ENCODE peak calls at places on chromosomes 7 and 10, in ten cellular contexts. K, E, D, L, H, Q, O, U, W and M are unnamed samples.

GRCh38 chr10:47033541-47034270 is 122.5 kb downstream of the PTPN20 start:
- DNase-seq in K (no peak), E (no peak), D (no peak), L (peak; percentile 29), H (no peak), Q (no peak), O (no peak), U (no peak), W (no peak), M (no peak)

GRCh38 chr10:47207280-47207613 is 92.8 kb upstream of the GDF10 start:
- DNase-seq in K (no peak), E (no peak), D (no peak), L (no peak), H (no peak), Q (no peak), O (no peak), U (peak; percentile 49), W (peak; percentile 25), M (no peak)

GRCh38 chr7:14229047-14229446 is 239.6 kb upstream of the ETV1 start:
- DNase-seq in K (no peak), E (no peak), D (no peak), L (no peak), H (no peak), Q (no peak), O (no peak), U (no peak), W (peak; percentile 38), M (no peak)

GRCh38 chr10:72096115-72097000 is 8.0 kb upstream of the SPOCK2 start:
- DNase-seq in K (no peak), E (no peak), D (no peak), L (peak; percentile 82), H (no peak), Q (no peak), O (no peak), U (peak; percentile 67), W (peak; percentile 86), M (peak; percentile 52)

GRCh38 chr10:68462536-68462935 is 9.2 kb downstream of the DNA2 start:
- DNase-seq in K (no peak), E (no peak), D (no peak), L (no peak), H (no peak), Q (no peak), O (no peak), U (no peak), W (no peak), M (no peak)

GRCh38 chr10:110457851-110458582 is 39.7 kb upstream of the DUSP5 start:
- DNase-seq in K (no peak), E (no peak), D (peak; percentile 61), L (no peak), H (no peak), Q (no peak), O (no peak), U (no peak), W (no peak), M (no peak)

GRCh38 chr7:68309271-68309670 is 1289.0 kb upstream of the AUTS2 start:
- DNase-seq in K (no peak), E (no peak), D (no peak), L (no peak), H (no peak), Q (no peak), O (no peak), U (no peak), W (no peak), M (no peak)

GRCh38 chr7:143345428-143345900 is 17.0 kb downstream of the FAM131B start:
- DNase-seq in K (peak; percentile 41), E (peak; percentile 19), D (peak; percentile 87), L (peak; percentile 85), H (no peak), Q (peak; percentile 48), O (peak; percentile 28), U (peak; percentile 82), W (peak; percentile 49), M (no peak)

GRCh38 chr10:47383254-47384147 is 592 bp downstream of the ZNF488 start:
- DNase-seq in K (no peak), E (no peak), D (peak; percentile 40), L (no peak), H (no peak), Q (no peak), O (no peak), U (no peak), W (no peak), M (no peak)

GRCh38 chr7:1758417-1758858 is 88.4 kb downstream of the ELFN1 start:
- DNase-seq in K (no peak), E (peak; percentile 11), D (no peak), L (no peak), H (no peak), Q (peak; percentile 56), O (no peak), U (peak; percentile 43), W (peak; percentile 1), M (no peak)

GRCh38 chr7:134552105-134552504 is 3.2 kb downstream of the AKR1B15 start:
- DNase-seq in K (no peak), E (no peak), D (peak; percentile 48), L (no peak), H (no peak), Q (no peak), O (no peak), U (peak; percentile 34), W (peak; percentile 33), M (no peak)

GRCh38 chr10:88553116-88553752 is 29.9 kb downstream of the RNLS start:
- DNase-seq in K (no peak), E (peak; percentile 66), D (peak; percentile 74), L (peak; percentile 40), H (peak; percentile 24), Q (no peak), O (peak; percentile 37), U (peak; percentile 74), W (peak; percentile 89), M (no peak)

GRCh38 chr7:86848226-86848625 is 204.5 kb downstream of the GRM3 start:
- DNase-seq in K (no peak), E (no peak), D (no peak), L (no peak), H (no peak), Q (no peak), O (no peak), U (peak; percentile 17), W (no peak), M (no peak)

GRCh38 chr7:151844080-151844827 is 32.7 kb downstream of the PRKAG2 start:
- DNase-seq in K (no peak), E (no peak), D (no peak), L (no peak), H (no peak), Q (no peak), O (no peak), U (peak; percentile 55), W (peak; percentile 80), M (peak; percentile 72)

GRCh38 chr7:12389089-12389700 is 14.5 kb downstream of the VWDE start:
- DNase-seq in K (no peak), E (peak; percentile 41), D (peak; percentile 61), L (peak; percentile 60), H (no peak), Q (no peak), O (no peak), U (peak; percentile 79), W (peak; percentile 72), M (peak; percentile 48)

DNA sequence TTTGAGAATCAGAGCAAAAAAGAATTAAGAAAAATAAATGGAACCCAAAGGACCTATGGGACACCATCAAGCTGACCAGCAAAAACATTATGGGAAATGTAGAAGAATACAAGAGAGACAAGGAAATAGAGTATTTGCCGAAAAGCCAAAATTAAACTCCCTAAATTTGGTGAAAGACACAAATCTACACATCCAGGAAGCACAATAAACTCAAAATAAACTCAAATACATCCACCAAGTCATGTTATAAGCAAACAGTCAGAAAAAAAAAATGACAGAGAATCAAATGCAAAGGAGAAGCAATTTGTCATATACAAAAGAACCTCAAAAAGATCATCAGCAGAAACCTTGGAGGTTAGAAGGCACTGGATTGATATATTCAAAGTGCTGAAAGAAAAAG is 105.4 kb downstream of the ZNF33B start:
- DNase-seq in K (no peak), E (no peak), D (no peak), L (no peak), H (no peak), Q (no peak), O (no peak), U (no peak), W (no peak), M (no peak)
- H3K9me3 ChIP-seq in K (peaks cover 6% of the 10 kb centered on the region), E (peaks cover 2% of the 10 kb centered on the region), D (peaks cover 55% of the 10 kb centered on the region), L (peaks cover 25% of the 10 kb centered on the region), H (no peaks in the 10 kb centered on the region), Q (peaks cover 42% of the 10 kb centered on the region), O (no peaks in the 10 kb centered on the region), U (peaks cover 39% of the 10 kb centered on the region), W (no peaks in the 10 kb centered on the region), M (peaks cover 8% of the 10 kb centered on the region)

DNA sequence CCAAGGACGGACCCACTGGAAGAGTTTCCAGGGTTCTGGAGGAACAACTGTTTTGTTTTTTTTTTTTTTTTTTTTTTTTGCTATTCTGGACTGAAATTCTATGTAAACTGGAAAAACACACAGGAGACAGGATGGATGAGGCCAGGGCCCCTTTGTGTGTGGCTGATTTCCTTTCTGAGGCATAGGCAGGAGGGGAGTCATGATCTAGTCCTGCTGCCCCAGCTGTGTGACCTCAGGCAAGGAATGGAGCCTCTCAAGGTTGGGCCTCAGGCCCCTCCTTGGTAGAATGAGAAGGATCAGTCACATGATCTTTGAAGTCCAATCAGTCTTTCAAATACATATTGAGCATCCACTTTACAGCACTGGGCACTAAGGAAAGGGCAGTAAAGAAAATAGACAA is 87.6 kb downstream of the SH3PXD2A start:
- DNase-seq in K (no peak), E (no peak), D (no peak), L (no peak), H (no peak), Q (no peak), O (no peak), U (no peak), W (no peak), M (no peak)
- H3K4me1 ChIP-seq in K (peaks cover 49% of the 10 kb centered on the region), E (peaks cover 75% of the 10 kb centered on the region), D (no peaks in the 10 kb centered on the region), L (no peaks in the 10 kb centered on the region), H (peaks cover 27% of the 10 kb centered on the region), Q (peaks cover 71% of the 10 kb centered on the region), O (peaks cover 5% of the 10 kb centered on the region), U (peaks cover 5% of the 10 kb centered on the region), W (peaks cover 35% of the 10 kb centered on the region), M (peaks cover 21% of the 10 kb centered on the region)

GRCh38 chr10:105398202-105398601 is 757.1 kb downstream of the SORCS3 start:
- DNase-seq in K (no peak), E (no peak), D (no peak), L (no peak), H (no peak), Q (peak; percentile 7), O (peak; percentile 31), U (no peak), W (no peak), M (no peak)
- H3K9me3 ChIP-seq in K (no peaks in the 10 kb centered on the region), E (no peaks in the 10 kb centered on the region), D (no peaks in the 10 kb centered on the region), L (no peaks in the 10 kb centered on the region), H (no peaks in the 10 kb centered on the region), Q (no peaks in the 10 kb centered on the region), O (no peaks in the 10 kb centered on the region), U (no peaks in the 10 kb centered on the region), W (no peaks in the 10 kb centered on the region), M (peaks cover 9% of the 10 kb centered on the region)

DNA sequence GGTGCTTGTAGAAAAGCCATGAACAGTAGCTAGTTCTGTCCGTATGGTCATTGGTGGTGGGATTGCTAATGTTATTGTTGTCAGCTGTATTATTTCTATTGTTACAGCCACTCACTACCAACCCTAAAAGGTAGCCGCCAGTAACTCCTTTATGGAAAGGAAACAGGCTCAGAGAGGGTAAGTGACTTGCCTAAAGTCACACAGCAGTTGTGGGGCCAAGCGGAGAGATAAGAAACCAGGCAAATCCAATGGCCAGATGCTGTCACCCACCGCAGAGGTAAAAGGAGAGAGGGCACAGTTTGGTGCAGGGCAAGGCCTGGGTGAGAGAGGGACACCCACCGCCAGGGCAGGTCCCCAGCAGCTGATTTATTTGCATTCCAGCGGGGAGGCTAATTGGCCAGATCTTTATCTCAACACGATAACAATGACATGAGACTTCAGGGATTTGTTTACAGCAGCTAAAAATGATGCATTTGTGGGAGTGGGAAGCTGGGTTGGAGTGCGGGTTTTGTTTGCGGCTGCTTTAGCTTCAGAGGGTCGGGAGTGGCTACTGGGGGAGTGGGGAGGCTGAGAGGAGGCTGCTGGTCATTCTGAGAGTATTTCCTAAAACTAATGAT is 8.6 kb upstream of the NKX2-3 start:
- DNase-seq in K (no peak), E (no peak), D (no peak), L (no peak), H (no peak), Q (no peak), O (no peak), U (no peak), W (no peak), M (no peak)
- H3K4me1 ChIP-seq in K (no peaks in the 10 kb centered on the region), E (no peaks in the 10 kb centered on the region), D (no peaks in the 10 kb centered on the region), L (peaks cover 13% of the 10 kb centered on the region), H (peaks cover 3% of the 10 kb centered on the region), Q (peaks cover 8% of the 10 kb centered on the region), O (no peaks in the 10 kb centered on the region), U (peaks cover 24% of the 10 kb centered on the region), W (no peaks in the 10 kb centered on the region), M (peaks cover 8% of the 10 kb centered on the region)